ENCODE peak calls at places on chromosome 18, in ten cellular contexts. One of them, this sample, is unnamed.

GRCh38 chr18:45046226-45046625 is 365.5 kb downstream of the SETBP1 start:
- DNase-seq in foreskin fibroblast: no peak
- DNase-seq in GDM1: no peak
- DNase-seq in GM12892: no peak
- DNase-seq in cardiac muscle cell: no peak
- DNase-seq in MG63: no peak
- DNase-seq in nucleus accumbens: no peak
- DNase-seq in stomach: no peak
- DNase-seq in AG09309: no peak
- DNase-seq in NCI-H1092 treated with DMSO at 0.1 percent for 48 hours: no peak
- DNase-seq in this sample: no peak

GRCh38 chr18:24560511-24560981 is 100.1 kb downstream of the HRH4 start:
- DNase-seq in foreskin fibroblast: no peak
- DNase-seq in nucleus accumbens: no peak
- DNase-seq in cardiac muscle cell: peak
- DNase-seq in NCI-H1092 treated with DMSO at 0.1 percent for 48 hours: no peak
- DNase-seq in stomach: no peak
- DNase-seq in GM12892: no peak
- DNase-seq in GDM1: no peak
- DNase-seq in AG09309: no peak
- DNase-seq in MG63: no peak
- DNase-seq in this sample: no peak

GRCh38 chr18:28284132-28284531 is 107.2 kb upstream of the CDH2 start:
- DNase-seq in cardiac muscle cell: no peak
- DNase-seq in foreskin fibroblast: no peak
- DNase-seq in GM12892: no peak
- DNase-seq in NCI-H1092 treated with DMSO at 0.1 percent for 48 hours: no peak
- DNase-seq in MG63: peak
- DNase-seq in nucleus accumbens: no peak
- DNase-seq in AG09309: no peak
- DNase-seq in GDM1: no peak
- DNase-seq in stomach: no peak
- DNase-seq in this sample: no peak

GRCh38 chr18:31819106-31819924 is 58.6 kb upstream of the SLC25A52 start:
- DNase-seq in foreskin fibroblast: peak
- DNase-seq in AG09309: peak
- DNase-seq in GDM1: peak
- DNase-seq in nucleus accumbens: no peak
- DNase-seq in stomach: no peak
- DNase-seq in NCI-H1092 treated with DMSO at 0.1 percent for 48 hours: peak
- DNase-seq in GM12892: no peak
- DNase-seq in MG63: no peak
- DNase-seq in cardiac muscle cell: peak
- DNase-seq in this sample: no peak

GRCh38 chr18:66764225-66764624 is 160.3 kb upstream of the CDH19 start:
- DNase-seq in foreskin fibroblast: no peak
- DNase-seq in NCI-H1092 treated with DMSO at 0.1 percent for 48 hours: no peak
- DNase-seq in stomach: no peak
- DNase-seq in cardiac muscle cell: no peak
- DNase-seq in AG09309: no peak
- DNase-seq in MG63: no peak
- DNase-seq in GDM1: no peak
- DNase-seq in GM12892: no peak
- DNase-seq in nucleus accumbens: no peak
- DNase-seq in this sample: no peak

GRCh38 chr18:21669736-21670135 is 34.8 kb downstream of the ABHD3 start:
- DNase-seq in nucleus accumbens: no peak
- DNase-seq in stomach: no peak
- DNase-seq in foreskin fibroblast: peak
- DNase-seq in GDM1: no peak
- DNase-seq in cardiac muscle cell: no peak
- DNase-seq in NCI-H1092 treated with DMSO at 0.1 percent for 48 hours: no peak
- DNase-seq in AG09309: no peak
- DNase-seq in MG63: peak
- DNase-seq in GM12892: no peak
- DNase-seq in this sample: no peak

GRCh38 chr18:60537074-60537473 is 164.5 kb upstream of the MC4R start:
- DNase-seq in nucleus accumbens: no peak
- DNase-seq in GDM1: no peak
- DNase-seq in GM12892: no peak
- DNase-seq in stomach: no peak
- DNase-seq in foreskin fibroblast: no peak
- DNase-seq in NCI-H1092 treated with DMSO at 0.1 percent for 48 hours: no peak
- DNase-seq in AG09309: no peak
- DNase-seq in MG63: no peak
- DNase-seq in cardiac muscle cell: no peak
- DNase-seq in this sample: no peak

GRCh38 chr18:61833978-61834377 is 58.8 kb downstream of the RNF152 start:
- DNase-seq in GM12892: no peak
- DNase-seq in nucleus accumbens: no peak
- DNase-seq in GDM1: no peak
- DNase-seq in AG09309: no peak
- DNase-seq in foreskin fibroblast: peak
- DNase-seq in cardiac muscle cell: no peak
- DNase-seq in stomach: no peak
- DNase-seq in NCI-H1092 treated with DMSO at 0.1 percent for 48 hours: no peak
- DNase-seq in MG63: no peak
- DNase-seq in this sample: no peak

GRCh38 chr18:33700513-33700976 is 122.5 kb downstream of the ASXL3 start:
- DNase-seq in GM12892: no peak
- DNase-seq in stomach: no peak
- DNase-seq in GDM1: no peak
- DNase-seq in cardiac muscle cell: no peak
- DNase-seq in NCI-H1092 treated with DMSO at 0.1 percent for 48 hours: no peak
- DNase-seq in nucleus accumbens: no peak
- DNase-seq in MG63: no peak
- DNase-seq in AG09309: no peak
- DNase-seq in foreskin fibroblast: peak
- DNase-seq in this sample: no peak

GRCh38 chr18:60667016-60667415 is 294.4 kb upstream of the MC4R start:
- DNase-seq in GM12892: no peak
- DNase-seq in nucleus accumbens: no peak
- DNase-seq in NCI-H1092 treated with DMSO at 0.1 percent for 48 hours: no peak
- DNase-seq in MG63: no peak
- DNase-seq in GDM1: no peak
- DNase-seq in AG09309: no peak
- DNase-seq in foreskin fibroblast: no peak
- DNase-seq in cardiac muscle cell: no peak
- DNase-seq in stomach: no peak
- DNase-seq in this sample: no peak

GRCh38 chr18:51890762-51891161 is 449.2 kb upstream of the DCC start:
- DNase-seq in foreskin fibroblast: peak
- DNase-seq in MG63: peak
- DNase-seq in cardiac muscle cell: no peak
- DNase-seq in nucleus accumbens: no peak
- DNase-seq in GDM1: no peak
- DNase-seq in NCI-H1092 treated with DMSO at 0.1 percent for 48 hours: peak
- DNase-seq in stomach: peak
- DNase-seq in AG09309: no peak
- DNase-seq in GM12892: no peak
- DNase-seq in this sample: no peak

GRCh38 chr18:26271917-26272549 is 45.8 kb downstream of the TAF4B start:
- DNase-seq in nucleus accumbens: no peak
- DNase-seq in foreskin fibroblast: no peak
- DNase-seq in MG63: no peak
- DNase-seq in AG09309: no peak
- DNase-seq in GDM1: no peak
- DNase-seq in GM12892: no peak
- DNase-seq in stomach: no peak
- DNase-seq in cardiac muscle cell: no peak
- DNase-seq in NCI-H1092 treated with DMSO at 0.1 percent for 48 hours: no peak
- DNase-seq in this sample: no peak

GRCh38 chr18:37383036-37383788 is 182.4 kb downstream of the CELF4 start:
- DNase-seq in GDM1: no peak
- DNase-seq in NCI-H1092 treated with DMSO at 0.1 percent for 48 hours: no peak
- DNase-seq in stomach: no peak
- DNase-seq in MG63: peak
- DNase-seq in foreskin fibroblast: peak
- DNase-seq in cardiac muscle cell: no peak
- DNase-seq in GM12892: no peak
- DNase-seq in AG09309: no peak
- DNase-seq in nucleus accumbens: no peak
- DNase-seq in this sample: no peak

GRCh38 chr18:76564636-76565237 is 69.7 kb upstream of the ZNF516 start:
- DNase-seq in MG63: no peak
- DNase-seq in GM12892: no peak
- DNase-seq in foreskin fibroblast: peak
- DNase-seq in NCI-H1092 treated with DMSO at 0.1 percent for 48 hours: no peak
- DNase-seq in nucleus accumbens: no peak
- DNase-seq in stomach: no peak
- DNase-seq in AG09309: no peak
- DNase-seq in cardiac muscle cell: peak
- DNase-seq in GDM1: no peak
- DNase-seq in this sample: no peak

GRCh38 chr18:66966171-66966570 is 362.3 kb upstream of the CDH19 start:
- DNase-seq in foreskin fibroblast: no peak
- DNase-seq in MG63: no peak
- DNase-seq in cardiac muscle cell: no peak
- DNase-seq in AG09309: no peak
- DNase-seq in nucleus accumbens: no peak
- DNase-seq in NCI-H1092 treated with DMSO at 0.1 percent for 48 hours: no peak
- DNase-seq in GM12892: no peak
- DNase-seq in GDM1: no peak
- DNase-seq in stomach: no peak
- DNase-seq in this sample: no peak

GRCh38 chr18:10320848-10321247 is 133.6 kb upstream of the APCDD1 start:
- DNase-seq in cardiac muscle cell: no peak
- DNase-seq in NCI-H1092 treated with DMSO at 0.1 percent for 48 hours: no peak
- DNase-seq in stomach: no peak
- DNase-seq in foreskin fibroblast: peak
- DNase-seq in MG63: no peak
- DNase-seq in nucleus accumbens: no peak
- DNase-seq in GM12892: no peak
- DNase-seq in GDM1: no peak
- DNase-seq in AG09309: peak
- DNase-seq in this sample: no peak

GRCh38 chr18:35672897-35673296 is 91.4 kb downstream of the GALNT1 start:
- DNase-seq in GM12892: no peak
- DNase-seq in stomach: no peak
- DNase-seq in nucleus accumbens: no peak
- DNase-seq in GDM1: no peak
- DNase-seq in AG09309: peak
- DNase-seq in cardiac muscle cell: no peak
- DNase-seq in MG63: no peak
- DNase-seq in foreskin fibroblast: peak
- DNase-seq in NCI-H1092 treated with DMSO at 0.1 percent for 48 hours: no peak
- DNase-seq in this sample: no peak

GRCh38 chr18:31679133-31679731 is 5.1 kb downstream of the B4GALT6 start:
- DNase-seq in foreskin fibroblast: peak
- DNase-seq in stomach: no peak
- DNase-seq in AG09309: no peak
- DNase-seq in GDM1: no peak
- DNase-seq in MG63: peak
- DNase-seq in cardiac muscle cell: no peak
- DNase-seq in NCI-H1092 treated with DMSO at 0.1 percent for 48 hours: no peak
- DNase-seq in GM12892: no peak
- DNase-seq in nucleus accumbens: no peak
- DNase-seq in this sample: no peak

GRCh38 chr18:48956378-48956777 is 5.6 kb upstream of the SMAD7 start:
- DNase-seq in GDM1: no peak
- DNase-seq in nucleus accumbens: no peak
- DNase-seq in cardiac muscle cell: no peak
- DNase-seq in foreskin fibroblast: peak
- DNase-seq in MG63: no peak
- DNase-seq in stomach: no peak
- DNase-seq in GM12892: no peak
- DNase-seq in AG09309: peak
- DNase-seq in NCI-H1092 treated with DMSO at 0.1 percent for 48 hours: no peak
- DNase-seq in this sample: no peak

GRCh38 chr18:3213231-3214059 is 6.3 kb downstream of the MYOM1 start:
- DNase-seq in foreskin fibroblast: no peak
- DNase-seq in GM12892: no peak
- DNase-seq in MG63: no peak
- DNase-seq in nucleus accumbens: no peak
- DNase-seq in AG09309: no peak
- DNase-seq in NCI-H1092 treated with DMSO at 0.1 percent for 48 hours: no peak
- DNase-seq in stomach: no peak
- DNase-seq in cardiac muscle cell: no peak
- DNase-seq in GDM1: peak
- DNase-seq in this sample: no peak

GRCh38 chr18:12036201-12036751 is 55.0 kb downstream of the IMPA2 start:
- DNase-seq in GDM1: no peak
- DNase-seq in GM12892: no peak
- DNase-seq in stomach: no peak
- DNase-seq in AG09309: no peak
- DNase-seq in MG63: no peak
- DNase-seq in nucleus accumbens: no peak
- DNase-seq in NCI-H1092 treated with DMSO at 0.1 percent for 48 hours: no peak
- DNase-seq in cardiac muscle cell: no peak
- DNase-seq in foreskin fibroblast: no peak
- DNase-seq in this sample: no peak

GRCh38 chr18:35923939-35924338 is 48.5 kb upstream of the RMP24 start:
- DNase-seq in cardiac muscle cell: peak
- DNase-seq in foreskin fibroblast: no peak
- DNase-seq in stomach: no peak
- DNase-seq in NCI-H1092 treated with DMSO at 0.1 percent for 48 hours: peak
- DNase-seq in GM12892: no peak
- DNase-seq in MG63: no peak
- DNase-seq in AG09309: no peak
- DNase-seq in GDM1: no peak
- DNase-seq in nucleus accumbens: no peak
- DNase-seq in this sample: no peak

GRCh38 chr18:11587432-11587831 is 22.0 kb upstream of the SLC35G4 start:
- DNase-seq in stomach: no peak
- DNase-seq in AG09309: no peak
- DNase-seq in nucleus accumbens: no peak
- DNase-seq in MG63: no peak
- DNase-seq in foreskin fibroblast: no peak
- DNase-seq in GDM1: no peak
- DNase-seq in NCI-H1092 treated with DMSO at 0.1 percent for 48 hours: no peak
- DNase-seq in GM12892: no peak
- DNase-seq in cardiac muscle cell: no peak
- DNase-seq in this sample: no peak

GRCh38 chr18:48860276-48861180 is 90.2 kb downstream of the SMAD7 start:
- DNase-seq in stomach: no peak
- DNase-seq in cardiac muscle cell: no peak
- DNase-seq in foreskin fibroblast: no peak
- DNase-seq in GDM1: no peak
- DNase-seq in GM12892: no peak
- DNase-seq in nucleus accumbens: no peak
- DNase-seq in MG63: no peak
- DNase-seq in NCI-H1092 treated with DMSO at 0.1 percent for 48 hours: no peak
- DNase-seq in AG09309: no peak
- DNase-seq in this sample: no peak

GRCh38 chr18:6751207-6751606 is 21.7 kb downstream of the ARHGAP28 start:
- DNase-seq in AG09309: no peak
- DNase-seq in foreskin fibroblast: no peak
- DNase-seq in NCI-H1092 treated with DMSO at 0.1 percent for 48 hours: no peak
- DNase-seq in GDM1: no peak
- DNase-seq in GM12892: no peak
- DNase-seq in nucleus accumbens: no peak
- DNase-seq in stomach: no peak
- DNase-seq in MG63: no peak
- DNase-seq in cardiac muscle cell: no peak
- DNase-seq in this sample: no peak

GRCh38 chr18:2906522-2907458 is 60.0 kb downstream of the EMILIN2 start:
- DNase-seq in GDM1: no peak
- DNase-seq in MG63: peak
- DNase-seq in GM12892: peak
- DNase-seq in nucleus accumbens: no peak
- DNase-seq in foreskin fibroblast: peak
- DNase-seq in NCI-H1092 treated with DMSO at 0.1 percent for 48 hours: no peak
- DNase-seq in AG09309: no peak
- DNase-seq in stomach: no peak
- DNase-seq in cardiac muscle cell: peak
- DNase-seq in this sample: no peak

GRCh38 chr18:70961933-70962332 is 673.1 kb downstream of the SOCS6 start:
- DNase-seq in GM12892: no peak
- DNase-seq in GDM1: no peak
- DNase-seq in nucleus accumbens: no peak
- DNase-seq in NCI-H1092 treated with DMSO at 0.1 percent for 48 hours: no peak
- DNase-seq in foreskin fibroblast: no peak
- DNase-seq in AG09309: no peak
- DNase-seq in cardiac muscle cell: no peak
- DNase-seq in stomach: no peak
- DNase-seq in MG63: no peak
- DNase-seq in this sample: no peak

GRCh38 chr18:26421931-26422330 is 126.4 kb downstream of the KCTD1 start:
- DNase-seq in nucleus accumbens: no peak
- DNase-seq in MG63: no peak
- DNase-seq in stomach: no peak
- DNase-seq in GM12892: no peak
- DNase-seq in NCI-H1092 treated with DMSO at 0.1 percent for 48 hours: no peak
- DNase-seq in foreskin fibroblast: no peak
- DNase-seq in AG09309: no peak
- DNase-seq in cardiac muscle cell: no peak
- DNase-seq in GDM1: no peak
- DNase-seq in this sample: no peak

This sample was measured in Right ventricle myocardium inferior.